ENCODE peak calls at places on chromosomes 3 and 15, in ten cellular contexts. M is islet precursor cell; E is kidney glomerular epithelial cell; T is activated naive CD8-positive, alpha-beta T cell treated with anti-CD3 and anti-CD28 coated beads, Interleukin-2, amount 50 U/mL, for 16 hours; S is iPS-NIHi11; Z is stimulated activated naive CD8-positive, alpha-beta T cell treated with anti-CD3 and anti-CD28 coated beads, Interleukin-15, amount 100 ng/mL, for 72 hours; L is putamen; F is NCI-H510A treated with DMSO at 0.1 percent for 48 hours; U is NB4; H is D341Med. I is an unnamed sample.

GRCh38 chr15:37452498-37452897 is 352.1 kb upstream of the MEIS2 start:
- DNase-seq in U (no peak), Z (no peak), F (no peak), S (no peak), E (no peak), T (no peak), M (no peak), L (no peak), H (no peak), I (no peak)

GRCh38 chr3:98977520-98977919 is 76.0 kb upstream of the DCBLD2 start:
- DNase-seq in Z (no peak), L (no peak), U (no peak), E (peak), T (no peak), H (no peak), M (no peak), S (no peak), F (no peak), I (no peak)

GRCh38 chr15:89885611-89886010 is 8.2 kb downstream of the AP3S2 start:
- DNase-seq in Z (no peak), U (no peak), T (no peak), S (no peak), M (no peak), L (no peak), F (no peak), H (no peak), E (no peak), I (no peak)

GRCh38 chr15:72197045-72197459 is 535 bp downstream of the GRAMD2A start:
- DNase-seq in H (no peak), L (no peak), U (no peak), Z (no peak), E (no peak), M (peak), S (peak), F (no peak), T (no peak), I (no peak)

GRCh38 chr3:162428192-162428591 is 931.6 kb downstream of the OTOL1 start:
- DNase-seq in S (no peak), U (no peak), L (no peak), Z (no peak), M (no peak), E (no peak), T (no peak), H (no peak), F (no peak), I (no peak)

GRCh38 chr3:101381809-101382208 is 61.4 kb upstream of the IMPG2 start:
- DNase-seq in S (peak), T (no peak), M (no peak), H (peak), L (peak), E (peak), U (peak), Z (no peak), F (peak), I (peak)

GRCh38 chr15:89177633-89178306 is 43.6 kb downstream of the RLBP1 start:
- DNase-seq in F (peak), M (peak), T (peak), L (peak), E (peak), U (peak), Z (peak), H (peak), S (peak), I (peak)

GRCh38 chr15:89772933-89773583 is 3.1 kb upstream of the MESP2 start:
- DNase-seq in T (no peak), L (no peak), E (no peak), Z (no peak), F (peak), M (no peak), S (peak), H (peak), U (no peak), I (no peak)

GRCh38 chr15:78673917-78674444 is 33.0 kb upstream of the CHRNB4 start:
- DNase-seq in Z (no peak), T (no peak), F (no peak), M (no peak), S (no peak), L (no peak), E (no peak), U (no peak), H (no peak), I (no peak)

GRCh38 chr15:25903024-25903581 is 40.0 kb upstream of the ATP10A start:
- DNase-seq in E (peak), M (peak), F (peak), U (no peak), L (no peak), Z (no peak), H (no peak), T (no peak), S (no peak), I (no peak)

GRCh38 chr3:178551916-178552321 is 15.7 kb downstream of the KCNMB2 start:
- DNase-seq in E (peak), L (no peak), H (no peak), M (no peak), U (peak), F (no peak), T (no peak), S (no peak), Z (no peak), I (no peak)

GRCh38 chr3:44995142-44995770 is 19.2 kb downstream of the EXOSC7 start:
- DNase-seq in H (peak), Z (no peak), E (peak), F (no peak), L (no peak), S (no peak), T (no peak), M (no peak), U (no peak), I (peak)

GRCh38 chr3:135991621-135992020 is 26.1 kb downstream of the PPP2R3A start:
- DNase-seq in S (no peak), U (peak), H (no peak), L (no peak), E (no peak), M (no peak), T (no peak), F (no peak), Z (no peak), I (no peak)

GRCh38 chr3:106728315-106728821 is 648.9 kb upstream of the CCDC54 start:
- DNase-seq in U (no peak), F (no peak), S (no peak), H (no peak), E (peak), Z (no peak), T (no peak), M (no peak), L (no peak), I (no peak)

GRCh38 chr3:115108614-115109013 is 38.5 kb downstream of the ZBTB20 start:
- DNase-seq in L (no peak), M (no peak), T (no peak), E (no peak), H (no peak), Z (no peak), S (no peak), U (no peak), F (no peak), I (no peak)

GRCh38 chr3:62139957-62140356 is 233.4 kb downstream of the FEZF2 start:
- DNase-seq in L (no peak), M (no peak), S (no peak), T (no peak), H (no peak), F (no peak), U (peak), Z (no peak), E (no peak), I (no peak)

GRCh38 chr3:139355937-139356336 is 12.1 kb downstream of the MRPS22 start:
- DNase-seq in E (no peak), L (no peak), M (no peak), S (no peak), T (no peak), H (no peak), U (peak), F (no peak), Z (no peak), I (no peak)

GRCh38 chr3:112097378-112097777 is 11.2 kb downstream of the C3orf52 start:
- DNase-seq in H (no peak), Z (no peak), U (peak), M (peak), F (peak), S (no peak), E (peak), L (peak), T (no peak), I (peak)

GRCh38 chr15:42060797-42061196 is 33.6 kb downstream of the PLA2G4D start:
- DNase-seq in U (no peak), L (no peak), F (no peak), E (no peak), S (no peak), T (no peak), M (no peak), Z (no peak), H (no peak), I (peak)

GRCh38 chr3:3639078-3639477 is 160.2 kb upstream of the LRRN1 start:
- DNase-seq in M (no peak), T (no peak), E (no peak), F (no peak), L (no peak), H (no peak), S (no peak), Z (no peak), U (no peak), I (no peak)

GRCh38 chr3:58508437-58508836 is 16.5 kb downstream of the KCTD6 start:
- DNase-seq in L (no peak), T (no peak), M (peak), Z (no peak), F (no peak), S (no peak), E (no peak), U (no peak), H (no peak), I (no peak)

GRCh38 chr3:37863949-37864822 is 2.5 kb downstream of the CTDSPL start:
- DNase-seq in M (peak), S (no peak), L (peak), T (no peak), U (no peak), F (peak), E (no peak), H (no peak), Z (no peak), I (peak)

GRCh38 chr3:45088959-45089358 is 57.2 kb downstream of the CDCP1 start:
- DNase-seq in T (no peak), F (no peak), H (no peak), L (peak), Z (no peak), E (no peak), S (no peak), M (no peak), U (no peak), I (no peak)